ENCODE peak calls at places on chromosome 4, in five cellular contexts. T, S, Q, J and W are unnamed samples.

GRCh38 chr4:186940476-186940875 is 216.8 kb upstream of the FAT1 start:
- DNase-seq in T (no peak), S (no peak), Q (no peak), J (no peak), W (no peak)

GRCh38 chr4:146235654-146236570 is 21.6 kb downstream of the REELD1 start:
- DNase-seq in T (no peak), S (no peak), Q (peak), J (no peak), W (no peak)

GRCh38 chr4:107900067-107900466 is 31.3 kb upstream of the CYP2U1 start:
- DNase-seq in T (no peak), S (no peak), Q (no peak), J (no peak), W (no peak)

GRCh38 chr4:17098401-17098800 is 200.0 kb upstream of the LDB2 start:
- DNase-seq in T (no peak), S (no peak), Q (no peak), J (no peak), W (no peak)

GRCh38 chr4:153233761-153234371 is 29.6 kb downstream of the TRIM2 start:
- DNase-seq in T (no peak), S (peak), Q (no peak), J (no peak), W (no peak)

GRCh38 chr4:140935259-140935658 is 179.1 kb upstream of the TBC1D9 start:
- DNase-seq in T (no peak), S (peak), Q (no peak), J (no peak), W (no peak)

GRCh38 chr4:127685292-127685691 is 44.9 kb upstream of the SLC25A31 start:
- DNase-seq in T (no peak), S (no peak), Q (no peak), J (no peak), W (no peak)

GRCh38 chr4:48602222-48602621 is 112.2 kb downstream of the ZAR1 start:
- DNase-seq in T (no peak), S (no peak), Q (no peak), J (no peak), W (no peak)

GRCh38 chr4:66991521-66991920 is 553.8 kb downstream of the CENPC start:
- DNase-seq in T (no peak), S (no peak), Q (no peak), J (no peak), W (no peak)

GRCh38 chr4:33996075-33996718 is 2248.1 kb downstream of the ARAP2 start:
- DNase-seq in T (no peak), S (no peak), Q (no peak), J (no peak), W (no peak)

GRCh38 chr4:90024519-90024918 is 102.7 kb upstream of the CCSER1 start:
- DNase-seq in T (no peak), S (no peak), Q (no peak), J (no peak), W (no peak)

GRCh38 chr4:17103231-17103630 is 204.8 kb upstream of the LDB2 start:
- DNase-seq in T (no peak), S (no peak), Q (no peak), J (no peak), W (no peak)

GRCh38 chr4:150411527-150411926 is 170.4 kb upstream of the MAB21L2 start:
- DNase-seq in T (no peak), S (no peak), Q (no peak), J (no peak), W (no peak)

GRCh38 chr4:2691313-2691712 is 64.8 kb downstream of the TNIP2 start:
- DNase-seq in T (no peak), S (no peak), Q (no peak), J (no peak), W (no peak)

GRCh38 chr4:85673540-85673939 is 198.6 kb downstream of the ARHGAP24 start:
- DNase-seq in T (no peak), S (no peak), Q (no peak), J (no peak), W (no peak)

GRCh38 chr4:144171697-144172096 is 31.2 kb upstream of the GYPA start:
- DNase-seq in T (no peak), S (no peak), Q (no peak), J (no peak), W (no peak)

GRCh38 chr4:147367841-147368385 is 113.0 kb upstream of the EDNRA start:
- DNase-seq in T (no peak), S (no peak), Q (no peak), J (no peak), W (no peak)

GRCh38 chr4:38366451-38366850 is 297.5 kb upstream of the KLF3 start:
- DNase-seq in T (no peak), S (no peak), Q (no peak), J (no peak), W (no peak)

GRCh38 chr4:165931741-165932140 is 58.7 kb downstream of the TLL1 start:
- DNase-seq in T (no peak), S (no peak), Q (no peak), J (no peak), W (no peak)

GRCh38 chr4:8904666-8905065 is 33.0 kb upstream of the HMX1 start:
- DNase-seq in T (no peak), S (no peak), Q (peak), J (peak), W (no peak)

GRCh38 chr4:681736-682451 is 7.1 kb downstream of the SLC49A3 start:
- DNase-seq in T (peak), S (no peak), Q (peak), J (no peak), W (no peak)

GRCh38 chr4:54677853-54678650 is 20.3 kb downstream of the KIT start:
- DNase-seq in T (no peak), S (no peak), Q (no peak), J (no peak), W (no peak)

GRCh38 chr4:42733380-42733779 is 76.5 kb upstream of the ATP8A1 start:
- DNase-seq in T (no peak), S (no peak), Q (no peak), J (no peak), W (no peak)

GRCh38 chr4:98662055-98662453 is 3.6 kb upstream of the TSPAN5 start:
- DNase-seq in T (no peak), S (no peak), Q (no peak), J (no peak), W (no peak)

GRCh38 chr4:113695328-113696169 is 66.0 kb downstream of the CAMK2D start:
- DNase-seq in T (no peak), S (no peak), Q (no peak), J (no peak), W (no peak)

GRCh38 chr4:172794378-172794777 is 374.2 kb upstream of the GALNT7 start:
- DNase-seq in T (no peak), S (no peak), Q (no peak), J (no peak), W (no peak)

GRCh38 chr4:112516076-112516385 is at the start of gene NEUROG2:
- DNase-seq in T (no peak), S (no peak), Q (no peak), J (no peak), W (no peak)

GRCh38 chr4:120156115-120156718 is 89.6 kb upstream of the MAD2L1 start:
- DNase-seq in T (no peak), S (peak), Q (no peak), J (no peak), W (peak)

GRCh38 chr4:22515888-22516541 is at the start of gene ADGRA3:
- DNase-seq in T (peak), S (peak), Q (peak), J (no peak), W (peak)

GRCh38 chr4:137660211-137660610 is 127.9 kb upstream of the PCDH18 start:
- DNase-seq in T (no peak), S (no peak), Q (no peak), J (no peak), W (no peak)

GRCh38 chr4:41205854-41206460 is 8.4 kb downstream of the APBB2 start:
- DNase-seq in T (no peak), S (no peak), Q (no peak), J (no peak), W (no peak)

GRCh38 chr4:130361616-130362015 is 1265.7 kb downstream of the C4orf33 start:
- DNase-seq in T (no peak), S (no peak), Q (no peak), J (no peak), W (no peak)

GRCh38 chr4:130356873-130357272 is 1260.9 kb downstream of the C4orf33 start:
- DNase-seq in T (no peak), S (no peak), Q (no peak), J (no peak), W (no peak)

GRCh38 chr4:130359537-130359936 is 1263.6 kb downstream of the C4orf33 start:
- DNase-seq in T (no peak), S (no peak), Q (no peak), J (no peak), W (no peak)
- TF ChIP-seq CTCF in T (peak), S (no peak), Q (no peak), J (peak), W (peak)

DNA sequence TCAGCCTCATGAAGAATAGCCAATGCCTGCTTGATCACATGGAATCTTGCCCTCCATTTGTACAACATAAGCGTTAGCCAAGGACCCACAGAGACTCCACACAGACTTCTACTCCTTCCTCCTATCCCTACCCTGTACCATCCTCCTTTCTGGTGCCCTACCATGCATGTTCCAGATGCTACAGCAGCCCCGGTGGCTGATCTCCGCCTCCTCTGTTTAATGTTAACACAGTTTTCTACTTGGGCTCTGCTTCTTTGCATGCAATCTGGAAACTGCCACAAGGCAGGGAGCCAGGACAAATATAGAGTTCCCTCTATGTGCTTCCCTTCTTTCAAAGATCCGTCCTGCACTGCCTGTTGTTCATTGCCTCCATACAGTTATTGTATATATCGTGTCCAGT is 368.6 kb upstream of the TENM3 start:
- DNase-seq in T (no peak), S (no peak), Q (no peak), J (no peak), W (no peak)
- TF ChIP-seq CTCF in T (no peak), S (no peak), Q (no peak), J (no peak), W (no peak)

DNA sequence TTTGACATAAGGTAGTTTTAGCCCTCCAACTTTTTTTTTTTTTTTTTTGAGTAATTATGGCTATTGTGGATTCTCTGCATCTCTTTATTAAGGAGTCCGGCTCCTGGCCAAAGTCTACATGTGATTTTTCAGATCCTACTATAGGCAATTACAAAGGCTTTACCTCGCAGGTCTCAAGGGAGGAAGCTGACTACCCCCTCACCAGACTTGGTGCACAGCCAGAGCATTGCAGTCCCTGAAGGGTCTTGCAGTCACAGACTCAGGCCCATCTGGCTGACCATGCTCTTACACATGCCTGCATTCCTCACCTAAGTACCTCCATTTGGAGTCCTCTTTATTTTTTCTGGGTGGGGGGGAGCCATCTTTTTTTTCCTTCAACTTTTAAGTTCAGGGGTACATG is 88.5 kb upstream of the STIM2 start:
- DNase-seq in T (no peak), S (no peak), Q (no peak), J (no peak), W (no peak)
- TF ChIP-seq CTCF in T (no peak), S (no peak), Q (no peak), J (no peak), W (no peak)

GRCh38 chr4:132493476-132493875 is 655.6 kb upstream of the PCDH10 start:
- DNase-seq in T (no peak), S (no peak), Q (no peak), J (no peak), W (no peak)
- TF ChIP-seq CTCF in T (peak), S (no peak), Q (no peak), J (no peak), W (no peak)

GRCh38 chr4:73923631-73923937 is 54.4 kb downstream of the CXCL1 start:
- DNase-seq in T (no peak), S (no peak), Q (no peak), J (no peak), W (no peak)
- TF ChIP-seq CTCF in T (no peak), S (no peak), Q (no peak), J (no peak), W (no peak)

GRCh38 chr4:10120943-10121567 is 4.5 kb upstream of the WDR1 start:
- DNase-seq in T (no peak), S (no peak), Q (peak), J (no peak), W (no peak)
- TF ChIP-seq CTCF in T (no peak), S (no peak), Q (no peak), J (no peak), W (no peak)

DNA sequence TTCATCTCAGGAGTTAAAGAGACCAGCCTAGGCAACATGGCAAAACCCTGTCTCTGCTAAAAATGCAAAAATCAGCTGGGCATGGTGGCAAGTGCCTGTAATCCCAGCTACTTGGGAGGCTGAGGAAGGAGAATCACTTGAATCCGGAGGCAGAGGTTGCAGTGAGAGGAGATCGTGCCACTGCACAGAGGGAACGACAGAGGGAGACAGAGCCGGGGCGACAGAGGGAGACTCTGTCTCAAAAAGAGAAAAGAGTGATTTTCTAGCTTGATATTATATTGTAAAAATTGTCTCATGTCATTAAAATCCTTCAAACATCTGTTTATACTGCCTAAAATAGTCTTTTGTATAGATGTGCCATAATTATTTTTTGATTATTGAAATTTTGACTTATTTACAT is 225.4 kb upstream of the AGA start:
- DNase-seq in T (no peak), S (no peak), Q (no peak), J (no peak), W (no peak)
- TF ChIP-seq CTCF in T (peak), S (no peak), Q (no peak), J (no peak), W (no peak)